ENCODE peak calls at places on chromosomes 12 and 14, in five cellular contexts. F is cardiac muscle cell, C is fibroblast of lung, Y is gastrocnemius medialis, K is BJ. L is an unnamed sample.

GRCh38 chr12:114623737-114624136 is 60.2 kb downstream of the TBX3 start:
- DNase-seq in K (no peak), F (no peak), C (no peak), Y (no peak), L (no peak)

GRCh38 chr12:29562167-29562776 is 64.8 kb upstream of the OVCH1 start:
- DNase-seq in C (peak), F (peak), Y (peak), K (peak), L (no peak)

GRCh38 chr14:101088395-101088667 is 184.8 kb upstream of the RTL1 start:
- DNase-seq in F (no peak), Y (no peak), K (no peak), C (no peak), L (no peak)

GRCh38 chr12:50314629-50315312 is 31.5 kb upstream of the LIMA1 start:
- DNase-seq in K (peak), Y (no peak), F (peak), C (peak), L (peak)

GRCh38 chr12:73057428-73057827 is 785.3 kb downstream of the TRHDE start:
- DNase-seq in F (no peak), K (no peak), C (no peak), Y (no peak), L (no peak)

GRCh38 chr14:91063119-91063518 is 2.7 kb upstream of the RPS6KA5 start:
- DNase-seq in F (peak), K (no peak), C (no peak), Y (no peak), L (no peak)

GRCh38 chr12:19683178-19683927 is 244.1 kb downstream of the AEBP2 start:
- DNase-seq in F (peak), C (peak), Y (no peak), K (no peak), L (peak)

GRCh38 chr14:44700184-44700583 is 193.1 kb upstream of the FSCB start:
- DNase-seq in K (no peak), F (peak), Y (no peak), C (peak), L (no peak)

GRCh38 chr14:102654298-102654697 is 61.8 kb downstream of the RCOR1 start:
- DNase-seq in C (peak), Y (no peak), K (no peak), F (no peak), L (no peak)

GRCh38 chr14:24139272-24139934 is 2.0 kb downstream of the EMC9 start:
- DNase-seq in Y (no peak), K (no peak), F (no peak), C (no peak), L (no peak)

GRCh38 chr14:68364823-68365222 is 428.0 kb downstream of the ZFP36L1 start:
- DNase-seq in Y (no peak), C (peak), F (no peak), K (no peak), L (no peak)

GRCh38 chr14:66443158-66443695 is 42.9 kb upstream of the CCDC196 start:
- DNase-seq in C (peak), Y (no peak), F (no peak), K (no peak), L (no peak)

GRCh38 chr12:53320352-53321195 is 836 bp downstream of the AAAS start:
- DNase-seq in K (no peak), F (no peak), Y (no peak), C (peak), L (peak)

GRCh38 chr14:31435276-31435675 is 14.9 kb upstream of the HEATR5A start:
- DNase-seq in C (peak), F (peak), Y (no peak), K (peak), L (peak)

GRCh38 chr12:15629108-15629507 is 160.1 kb downstream of the EPS8 start:
- DNase-seq in Y (peak), C (peak), K (peak), F (peak), L (peak)

GRCh38 chr14:52179151-52179790 is 88.2 kb upstream of the PTGDR start:
- DNase-seq in C (no peak), Y (no peak), F (no peak), K (no peak), L (no peak)

GRCh38 chr12:91677556-91677955 is 468.1 kb downstream of the BTG1 start:
- DNase-seq in F (no peak), K (no peak), C (no peak), Y (no peak), L (no peak)

GRCh38 chr12:21183721-21184275 is 52.8 kb downstream of the SLCO1B1 start:
- DNase-seq in F (no peak), K (no peak), C (peak), Y (no peak), L (no peak)

GRCh38 chr12:67827820-67828383 is 161.3 kb upstream of the IFNG-AS1 start:
- DNase-seq in F (peak), K (peak), C (peak), Y (peak), L (peak)

GRCh38 chr14:100435459-100435858 is 112.3 kb downstream of the SLC25A47 start:
- DNase-seq in K (no peak), Y (no peak), C (no peak), F (no peak), L (no peak)

DNA sequence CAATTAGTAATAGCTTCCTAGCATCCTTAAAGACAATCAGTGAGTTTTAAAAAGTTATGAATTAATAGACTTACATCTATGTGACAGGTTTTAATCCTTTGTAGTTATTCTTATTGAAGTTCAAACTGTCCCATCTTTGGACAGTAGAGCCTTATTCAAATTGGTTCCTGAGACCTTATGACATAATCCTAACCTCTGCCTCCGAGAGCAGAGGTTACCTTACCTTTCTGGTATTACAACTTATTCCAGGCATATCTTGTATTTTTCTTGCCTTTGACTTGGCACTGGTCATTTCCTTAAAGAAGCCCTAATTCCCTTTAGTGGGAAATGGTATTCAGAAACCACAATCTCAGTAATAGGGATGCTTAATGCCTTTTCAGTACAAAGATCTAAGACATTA is 21.8 kb downstream of the BTBD7 start:
- DNase-seq in K (no peak), F (no peak), C (no peak), Y (no peak), L (no peak)
- TF ChIP-seq CTCF in K (no peak), F (no peak), C (no peak), Y (no peak), L (no peak)

GRCh38 chr14:81565441-81566290 is 32.0 kb upstream of the SEL1L start:
- DNase-seq in F (peak), C (no peak), K (no peak), Y (no peak), L (peak)
- TF ChIP-seq CTCF in F (peak), C (peak), K (peak), Y (no peak), L (peak)

DNA sequence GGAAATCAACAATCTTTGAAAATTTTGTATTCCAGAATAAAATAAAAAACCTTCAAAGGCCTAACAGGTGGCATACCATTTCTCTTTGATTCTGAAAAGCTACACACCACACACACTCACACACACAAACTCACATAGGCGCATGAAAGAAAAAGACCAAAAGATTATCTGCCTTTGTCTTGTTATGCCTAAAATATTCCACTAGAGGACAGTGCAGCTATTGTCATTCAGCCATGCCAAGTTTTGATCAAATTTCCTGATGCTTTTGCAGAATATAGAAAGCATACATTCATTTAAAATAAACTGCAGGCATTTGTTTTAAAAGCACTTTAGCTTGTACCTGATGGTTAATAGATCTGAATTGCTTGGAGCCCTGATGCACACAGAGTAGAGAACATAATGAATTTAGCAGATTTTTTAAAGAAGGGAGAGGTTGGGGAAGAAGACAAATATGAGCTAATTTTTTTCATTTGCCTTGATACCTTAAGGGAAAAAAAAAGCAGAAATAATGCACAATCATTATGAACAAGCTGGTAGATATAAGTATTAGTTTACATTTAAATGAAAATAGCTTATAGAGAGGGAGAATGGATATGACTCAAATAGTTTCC is 1766.9 kb upstream of the SEL1L start:
- DNase-seq in F (peak), K (no peak), C (peak), Y (no peak), L (peak)
- TF ChIP-seq CTCF in F (peak), K (peak), C (peak), Y (peak), L (peak)

GRCh38 chr12:34346372-34347034 is 324.2 kb downstream of the ALG10 start:
- DNase-seq in Y (no peak), F (no peak), C (no peak), K (no peak), L (no peak)

GRCh38 chr12:34348836-34349672 is 326.8 kb downstream of the ALG10 start:
- DNase-seq in Y (no peak), C (no peak), F (no peak), K (no peak), L (no peak)

GRCh38 chr12:34348064-34348463 is 325.8 kb downstream of the ALG10 start:
- DNase-seq in Y (no peak), C (no peak), K (no peak), F (no peak), L (no peak)

GRCh38 chr12:34345801-34346200 is 323.5 kb downstream of the ALG10 start:
- DNase-seq in Y (no peak), C (no peak), F (no peak), K (no peak), L (no peak)

DNA sequence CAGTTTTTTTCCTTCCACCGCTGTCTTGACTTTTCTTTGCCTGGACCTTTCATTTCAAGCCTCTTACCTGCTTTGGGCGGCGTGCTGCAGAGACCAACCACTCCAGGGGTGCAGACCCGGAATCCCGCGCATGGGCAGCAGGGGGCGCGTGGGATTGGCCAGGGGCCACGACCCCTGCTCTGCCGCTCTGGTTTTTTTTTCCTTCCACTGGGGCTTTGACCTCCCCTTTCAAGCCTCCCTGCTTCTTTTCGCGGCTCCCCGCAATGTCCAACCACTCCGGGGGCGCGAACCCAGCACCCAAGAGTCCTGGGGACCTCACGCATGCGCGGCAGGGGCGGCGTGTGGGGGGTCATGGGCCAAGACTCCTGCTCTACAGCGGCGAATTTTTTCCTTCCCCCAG is 325.1 kb downstream of the ALG10 start:
- DNase-seq in Y (no peak), C (no peak), F (no peak), K (no peak), L (no peak)
- TF ChIP-seq CTCF in Y (no peak), C (no peak), F (no peak), K (no peak), L (no peak)

DNA sequence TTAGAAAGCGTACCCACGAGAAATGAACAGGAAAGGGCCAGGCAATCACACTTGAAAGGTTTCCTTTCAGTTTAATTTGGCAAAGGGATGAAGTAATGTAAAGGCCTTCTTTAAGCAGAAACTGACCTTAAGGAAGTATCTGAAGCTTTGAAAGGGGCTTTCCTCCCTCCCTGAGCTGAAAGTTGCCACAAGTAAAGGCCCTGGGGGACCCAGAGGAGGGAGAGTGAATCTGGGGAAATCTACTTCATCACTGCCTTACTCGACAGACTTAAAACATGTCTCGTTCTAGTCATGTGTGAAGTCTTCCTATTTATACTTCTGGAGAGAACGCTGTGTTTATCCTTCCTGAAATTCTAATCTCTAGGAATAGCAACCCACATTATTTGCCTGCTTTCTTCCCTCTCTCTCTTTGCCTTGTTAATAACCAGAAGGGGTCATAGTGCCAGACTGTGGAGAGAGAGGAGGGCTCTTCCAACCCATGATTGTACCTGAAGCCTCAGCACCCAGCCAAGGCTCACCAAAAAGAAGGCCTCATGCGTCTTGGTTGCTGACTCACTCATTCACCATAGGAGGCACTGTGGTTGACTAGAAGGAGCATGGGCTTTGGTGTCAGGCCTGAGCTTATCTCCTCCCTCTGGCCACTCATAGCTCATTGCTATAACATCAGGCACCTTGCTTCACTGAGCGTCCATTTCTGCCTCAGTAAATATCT is 10.2 kb upstream of the GPX2 start:
- DNase-seq in K (no peak), C (no peak), F (peak), Y (no peak), L (no peak)
- TF ChIP-seq CTCF in K (no peak), C (peak), F (no peak), Y (no peak), L (no peak)

GRCh38 chr12:25745281-25745680 is 192.2 kb upstream of the LMNTD1 start:
- DNase-seq in K (no peak), F (no peak), Y (no peak), C (no peak), L (no peak)
- TF ChIP-seq CTCF in K (no peak), F (no peak), Y (no peak), C (no peak), L (no peak)

DNA sequence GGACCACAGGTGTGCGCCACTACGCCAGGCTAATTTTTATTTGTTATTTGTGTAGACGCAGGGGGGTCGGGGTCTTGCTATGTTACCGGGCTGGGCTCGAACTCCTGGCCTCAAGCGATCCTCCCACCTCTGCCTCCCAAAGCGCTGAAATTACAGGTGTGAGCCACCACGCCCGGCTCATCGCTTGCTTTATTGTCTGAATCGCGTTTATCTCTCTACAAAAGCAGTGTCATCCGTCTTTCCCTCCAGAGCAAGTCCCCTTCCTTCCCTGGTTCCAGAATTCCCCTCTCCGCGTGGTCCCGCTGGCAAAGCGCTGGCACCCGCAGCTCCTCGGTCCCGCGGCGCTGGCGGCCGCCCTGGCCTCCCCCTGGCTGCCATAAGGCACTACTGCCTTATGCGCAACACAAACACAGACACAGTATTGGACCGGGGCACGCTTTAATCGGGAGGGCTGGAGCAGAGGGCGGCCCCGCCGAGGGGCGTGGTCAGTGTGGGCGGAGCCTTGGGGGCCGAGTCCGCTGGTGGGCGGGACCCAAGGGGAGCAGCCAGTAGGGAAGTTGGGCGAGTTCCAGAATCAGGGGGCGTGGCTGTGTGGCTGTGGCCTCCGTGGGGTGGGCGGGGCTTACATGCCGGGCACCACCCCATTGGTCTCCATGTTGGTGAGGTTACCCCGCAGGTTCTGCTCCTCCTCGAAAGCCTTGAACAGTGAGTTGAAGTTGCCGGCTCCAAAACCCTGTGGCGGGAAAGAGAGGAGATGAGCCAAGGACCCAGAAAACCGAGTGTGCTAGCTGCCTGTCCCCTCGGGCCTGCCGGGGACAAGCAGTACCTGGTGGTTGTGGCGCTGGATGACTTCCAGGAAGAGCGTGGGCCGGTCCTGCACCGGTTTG is 19.3 kb downstream of the HPD start:
- DNase-seq in C (peak), F (peak), Y (peak), K (peak), L (peak)
- TF ChIP-seq CTCF in C (peak), F (peak), Y (peak), K (peak), L (peak)

GRCh38 chr14:40010961-40011360 is 578.7 kb upstream of the FBXO33 start:
- DNase-seq in F (no peak), Y (no peak), C (no peak), K (no peak), L (no peak)
- TF ChIP-seq CTCF in F (no peak), Y (no peak), C (no peak), K (no peak), L (no peak)